ENCODE peak calls at places on chromosomes 11 and 22, in seven cellular contexts. C, R, W, M, L, B and F are unnamed samples. For H3K4me1, the result is how much of the 10 kb centered on the place peaks cover.

GRCh38 chr11:61198391-61198790 is 4.9 kb upstream of the PGA3 start:
- DNase-seq in R (no peak), L (no peak), C (no peak), M (no peak), B (no peak), W (no peak), F (no peak)

GRCh38 chr11:249062-249461 is 12.3 kb downstream of the PSMD13 start:
- DNase-seq in L (no peak), B (no peak), R (no peak), M (no peak), W (no peak), C (no peak), F (no peak)

GRCh38 chr22:37198290-37199102 is 10.4 kb upstream of the C1QTNF6 start:
- DNase-seq in C (no peak), W (peak), L (peak), B (peak), M (peak), R (peak), F (peak)

GRCh38 chr11:41274831-41275230 is 184.6 kb downstream of the LRRC4C start:
- DNase-seq in W (no peak), R (no peak), M (no peak), C (no peak), B (peak), L (no peak), F (no peak)

GRCh38 chr11:124863137-124863825 is 2.0 kb upstream of the ROBO3 start:
- DNase-seq in W (peak), L (peak), C (no peak), M (no peak), R (no peak), B (peak), F (peak)

GRCh38 chr11:73055002-73055401 is 87.1 kb downstream of the FCHSD2 start:
- DNase-seq in W (no peak), C (no peak), M (no peak), R (no peak), L (no peak), B (no peak), F (no peak)

GRCh38 chr22:30460147-30460546 is 11.7 kb downstream of the SEC14L3 start:
- DNase-seq in B (no peak), M (no peak), W (no peak), C (no peak), R (no peak), L (no peak), F (no peak)

GRCh38 chr11:47565340-47566165 is at the start of gene PTPMT1:
- DNase-seq in B (peak), W (peak), M (peak), C (no peak), L (peak), R (peak), F (peak)

GRCh38 chr11:9616858-9617257 is 43.4 kb downstream of the WEE1 start:
- DNase-seq in R (no peak), M (no peak), L (no peak), B (no peak), W (no peak), C (no peak), F (no peak)

GRCh38 chr11:47285969-47286770 is 16.2 kb downstream of the MADD start:
- DNase-seq in C (no peak), R (no peak), L (no peak), B (no peak), M (no peak), W (no peak), F (no peak)

GRCh38 chr11:95925011-95925410 is 1.1 kb upstream of the MTMR2 start:
- DNase-seq in W (no peak), C (no peak), R (peak), L (no peak), B (no peak), M (no peak), F (no peak)

GRCh38 chr22:24994070-24994763 is 41.7 kb downstream of the KIAA1671 start:
- DNase-seq in M (peak), B (peak), R (no peak), W (no peak), L (peak), C (no peak), F (no peak)

GRCh38 chr11:126473269-126473668 is 117.8 kb downstream of the ST3GAL4 start:
- DNase-seq in R (no peak), B (no peak), W (no peak), M (no peak), C (no peak), L (no peak), F (no peak)

GRCh38 chr22:36644333-36644757 is 59.2 kb downstream of the CACNG2 start:
- DNase-seq in C (peak), W (peak), R (peak), L (peak), B (peak), M (no peak), F (no peak)

GRCh38 chr11:128469220-128469619 is 118.1 kb downstream of the ETS1 start:
- DNase-seq in R (no peak), B (no peak), W (no peak), C (no peak), M (no peak), L (no peak), F (no peak)

GRCh38 chr11:118142809-118143208 is 9.8 kb downstream of the SCN4B start:
- DNase-seq in C (no peak), L (no peak), B (peak), R (no peak), M (no peak), W (peak), F (peak)

GRCh38 chr22:24513706-24514240 is 18.6 kb downstream of the UPB1 start:
- DNase-seq in B (no peak), R (no peak), W (no peak), C (no peak), M (no peak), L (no peak), F (no peak)

GRCh38 chr11:78420796-78421209 is 3.2 kb upstream of the GAB2 start:
- DNase-seq in B (no peak), M (peak), R (no peak), W (peak), C (no peak), L (peak), F (peak)

GRCh38 chr11:77287615-77288273 is 13.7 kb downstream of the GDPD4 start:
- DNase-seq in C (peak), B (no peak), R (no peak), L (no peak), W (no peak), M (no peak), F (no peak)

GRCh38 chr11:87366766-87367405 is 329.2 kb downstream of the TMEM135 start:
- DNase-seq in M (no peak), B (no peak), L (no peak), R (no peak), C (no peak), W (no peak), F (no peak)

DNA sequence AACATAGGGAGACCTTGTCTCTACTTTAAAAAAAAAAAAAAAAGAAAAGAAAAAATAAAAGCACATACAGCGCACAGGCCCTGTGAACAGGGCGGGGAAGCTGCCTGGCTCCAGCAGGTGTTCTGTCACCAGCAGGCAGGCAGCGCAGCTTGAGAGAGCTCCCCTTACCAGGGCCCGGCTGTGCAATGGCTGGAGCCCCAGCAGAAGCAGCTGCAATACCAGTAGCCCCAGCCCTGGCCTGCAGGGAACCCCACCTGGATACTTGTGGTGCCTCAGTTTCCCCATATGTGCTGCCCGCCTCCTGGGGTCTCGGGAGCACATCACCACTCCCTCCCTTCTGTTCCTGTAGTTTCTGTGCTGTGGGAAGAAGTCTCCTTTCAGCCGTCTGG is 12.3 kb downstream of the TSPAN32 start:
- DNase-seq in C (no peak), M (no peak), W (no peak), L (no peak), B (no peak), R (no peak), F (peak)
- H3K4me1 ChIP-seq in C (under half), M (under half), W (under half), L (under half), B (under half), R (under half), F (under half)

GRCh38 chr11:12808519-12808918 is 134.3 kb downstream of the TEAD1 start:
- DNase-seq in W (no peak), B (no peak), M (no peak), R (no peak), C (no peak), L (no peak), F (no peak)
- H3K4me1 ChIP-seq in W (under half), B (under half), M (under half), R (under half), C (under half), L (under half), F (under half)

DNA sequence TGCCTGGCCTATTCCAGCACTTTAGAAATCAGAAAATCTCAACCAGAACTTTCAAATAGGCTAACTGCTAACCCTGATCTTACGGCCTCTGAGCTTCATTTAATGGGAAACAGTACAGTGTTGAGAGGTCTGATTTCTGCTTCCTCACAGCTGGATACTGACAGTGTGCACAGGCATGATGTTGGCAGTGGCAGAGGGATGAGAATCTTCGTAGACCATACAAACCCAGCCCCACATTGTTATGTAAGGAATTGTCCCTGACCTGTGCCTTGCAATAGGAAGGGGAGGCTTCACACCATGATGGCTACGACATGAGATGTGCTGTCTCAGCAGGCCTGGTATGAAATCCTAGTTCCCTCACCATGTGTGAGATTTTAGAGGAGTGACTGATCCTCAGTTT is 49.0 kb downstream of the CD44 start:
- DNase-seq in C (no peak), L (no peak), R (no peak), B (no peak), W (no peak), M (no peak), F (no peak)
- H3K4me1 ChIP-seq in C (half or more), L (under half), R (under half), B (under half), W (under half), M (half or more), F (under half)

DNA sequence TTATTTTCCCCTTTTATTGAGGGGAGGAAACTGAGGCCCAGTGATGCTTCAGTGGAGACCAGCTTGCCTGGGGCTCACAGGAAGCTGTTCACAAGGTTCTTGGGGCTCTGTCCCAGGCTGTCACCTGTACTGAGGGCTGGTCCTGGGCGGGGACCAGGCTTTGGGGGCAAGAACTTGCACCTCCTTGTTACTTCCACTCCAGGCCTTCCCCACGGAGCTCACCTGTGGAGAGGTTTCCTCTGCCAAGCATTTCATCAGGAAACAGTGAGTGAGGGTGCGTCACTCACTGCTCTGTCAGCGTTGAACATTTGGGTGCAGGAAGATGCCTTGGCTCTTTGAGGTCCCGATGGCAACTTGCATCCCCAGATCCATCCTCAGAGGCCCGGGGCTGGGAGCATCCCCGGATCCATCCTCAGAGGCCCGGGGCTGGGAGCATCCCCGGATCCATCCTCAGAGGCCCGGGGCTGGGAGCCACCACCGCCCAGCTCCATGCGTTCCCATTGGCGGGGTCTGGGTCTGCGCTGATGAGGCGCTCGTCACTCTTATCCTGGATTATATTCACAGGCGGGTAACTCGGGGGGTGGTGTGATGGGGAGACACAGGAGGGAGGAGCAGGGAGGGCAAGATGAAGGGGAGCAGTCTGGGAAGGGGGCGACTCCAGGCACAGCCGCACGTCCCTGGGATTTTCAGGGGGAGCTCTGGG is 1.4 kb upstream of the SMIM38 start:
- DNase-seq in W (no peak), B (no peak), R (no peak), C (no peak), M (no peak), L (no peak), F (no peak)
- H3K4me1 ChIP-seq in W (under half), B (under half), R (under half), C (under half), M (under half), L (under half), F (under half)

GRCh38 chr11:64874308-64874707 is 4.1 kb downstream of the EHD1 start:
- DNase-seq in L (no peak), C (no peak), W (no peak), M (no peak), B (no peak), R (no peak), F (no peak)

GRCh38 chr11:64874841-64875240 is 3.6 kb downstream of the EHD1 start:
- DNase-seq in M (no peak), W (no peak), C (no peak), L (no peak), R (no peak), B (no peak), F (no peak)

GRCh38 chr11:64870176-64870892 is 8.1 kb downstream of the EHD1 start:
- DNase-seq in L (peak), R (peak), M (no peak), C (no peak), B (peak), W (peak), F (peak)

GRCh38 chr11:64870893-64871849 is 7.2 kb downstream of the EHD1 start:
- DNase-seq in M (no peak), W (no peak), R (peak), B (no peak), C (no peak), L (no peak), F (no peak)

GRCh38 chr11:64872790-64873488 is 5.5 kb downstream of the EHD1 start:
- DNase-seq in C (no peak), M (no peak), L (no peak), W (no peak), B (no peak), R (no peak), F (no peak)
- H3K4me1 ChIP-seq in C (half or more), M (half or more), L (half or more), W (under half), B (under half), R (under half), F (under half)

GRCh38 chr22:38732251-38732815 is 23.5 kb downstream of the SUN2 start:
- DNase-seq in B (no peak), M (no peak), R (no peak), C (no peak), L (no peak), W (no peak), F (no peak)

GRCh38 chr22:38734203-38735100 is 21.3 kb downstream of the SUN2 start:
- DNase-seq in R (no peak), B (no peak), L (no peak), C (no peak), M (no peak), W (peak), F (no peak)

GRCh38 chr22:38735126-38735464 is 20.7 kb downstream of the SUN2 start:
- DNase-seq in B (no peak), C (no peak), L (no peak), W (no peak), R (no peak), M (no peak), F (no peak)

GRCh38 chr22:38731703-38732161 is 24.1 kb downstream of the SUN2 start:
- DNase-seq in C (no peak), R (no peak), W (no peak), M (no peak), L (no peak), B (no peak), F (no peak)

DNA sequence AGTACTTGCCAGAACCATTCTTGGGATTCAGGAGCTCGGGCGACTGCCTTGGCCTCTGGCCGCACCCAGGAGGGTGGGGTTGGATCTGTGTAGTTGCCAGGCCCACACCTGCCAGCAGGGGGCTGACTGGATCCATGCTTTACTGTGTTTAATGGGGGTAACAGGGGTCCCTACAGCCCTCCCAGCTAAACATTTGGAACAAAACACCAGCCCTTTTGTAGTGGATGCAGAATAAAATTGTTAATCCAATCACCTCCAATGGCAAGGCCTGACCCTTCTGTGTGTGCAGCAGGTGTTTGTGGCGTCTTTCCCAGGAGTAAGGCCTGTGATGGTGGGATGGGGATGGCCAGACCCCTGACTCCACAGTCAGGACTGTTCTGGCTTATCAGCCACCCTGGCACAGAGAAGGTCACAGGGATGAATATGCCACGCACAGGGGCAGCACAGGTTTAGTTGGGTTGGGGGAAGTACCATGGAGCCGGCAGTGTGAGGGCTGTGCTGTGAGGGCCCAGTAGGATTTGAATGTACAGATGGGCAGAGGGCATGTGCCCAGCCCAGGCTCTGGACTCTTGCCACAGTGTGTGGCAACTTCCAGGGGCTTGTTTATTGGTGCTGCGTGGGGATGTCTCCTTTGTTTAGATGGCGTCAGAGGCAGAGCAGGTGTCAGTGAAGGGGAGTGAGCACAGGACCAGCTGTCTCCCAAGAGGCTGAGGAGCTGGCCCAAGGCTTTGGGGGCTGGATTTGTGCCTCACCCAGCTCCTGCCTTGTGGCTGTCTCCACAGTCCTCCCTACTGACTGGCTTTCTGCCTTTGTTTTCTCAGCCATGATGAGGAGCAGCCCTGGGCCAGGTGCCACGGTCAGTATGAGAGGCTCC is 22.2 kb downstream of the SUN2 start:
- DNase-seq in M (no peak), R (peak), B (peak), W (peak), L (peak), C (no peak), F (peak)
- H3K4me1 ChIP-seq in M (under half), R (under half), B (under half), W (under half), L (under half), C (under half), F (under half)

DNA sequence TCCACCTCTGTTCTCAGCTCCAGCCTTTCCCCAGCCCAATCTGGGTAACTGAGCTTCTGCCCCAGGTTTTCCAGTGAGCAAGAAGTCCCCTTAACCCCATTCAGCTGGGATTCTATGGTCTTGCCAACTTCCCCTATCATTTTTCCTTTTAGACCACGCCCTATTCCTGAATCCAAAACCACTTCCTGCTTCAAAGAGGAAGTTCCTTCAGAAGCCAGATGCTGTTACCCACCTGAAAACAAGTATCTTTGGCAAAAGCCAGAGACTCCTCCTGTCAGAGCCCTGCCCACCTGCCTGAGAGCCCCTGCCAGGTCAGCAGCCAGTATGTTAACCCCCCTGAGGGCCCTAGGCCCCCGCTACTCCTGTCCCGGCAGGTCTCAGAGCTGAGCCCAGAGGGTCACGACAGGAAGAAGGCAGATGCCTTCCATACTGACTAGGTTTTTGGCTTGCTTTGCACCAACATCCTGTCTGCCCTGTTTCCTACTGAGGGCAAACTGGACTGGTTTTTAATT is 20.3 kb upstream of the MICAL2 start:
- DNase-seq in M (no peak), R (peak), W (no peak), L (no peak), C (no peak), B (no peak), F (peak)
- H3K4me1 ChIP-seq in M (under half), R (under half), W (under half), L (under half), C (under half), B (under half), F (under half)

GRCh38 chr11:70065318-70066135 is 12.6 kb upstream of the ANO1 start:
- DNase-seq in L (no peak), C (no peak), R (no peak), W (no peak), M (no peak), B (no peak), F (no peak)

GRCh38 chr11:70063555-70063954 is 14.6 kb upstream of the ANO1 start:
- DNase-seq in B (no peak), M (no peak), C (no peak), R (no peak), L (no peak), W (no peak), F (no peak)

GRCh38 chr11:70066136-70066520 is 12.0 kb upstream of the ANO1 start:
- DNase-seq in M (no peak), L (no peak), W (no peak), C (no peak), B (no peak), R (no peak), F (no peak)

GRCh38 chr11:70064011-70064725 is 13.9 kb upstream of the ANO1 start:
- DNase-seq in C (no peak), W (no peak), M (no peak), R (no peak), L (no peak), B (no peak), F (no peak)

DNA sequence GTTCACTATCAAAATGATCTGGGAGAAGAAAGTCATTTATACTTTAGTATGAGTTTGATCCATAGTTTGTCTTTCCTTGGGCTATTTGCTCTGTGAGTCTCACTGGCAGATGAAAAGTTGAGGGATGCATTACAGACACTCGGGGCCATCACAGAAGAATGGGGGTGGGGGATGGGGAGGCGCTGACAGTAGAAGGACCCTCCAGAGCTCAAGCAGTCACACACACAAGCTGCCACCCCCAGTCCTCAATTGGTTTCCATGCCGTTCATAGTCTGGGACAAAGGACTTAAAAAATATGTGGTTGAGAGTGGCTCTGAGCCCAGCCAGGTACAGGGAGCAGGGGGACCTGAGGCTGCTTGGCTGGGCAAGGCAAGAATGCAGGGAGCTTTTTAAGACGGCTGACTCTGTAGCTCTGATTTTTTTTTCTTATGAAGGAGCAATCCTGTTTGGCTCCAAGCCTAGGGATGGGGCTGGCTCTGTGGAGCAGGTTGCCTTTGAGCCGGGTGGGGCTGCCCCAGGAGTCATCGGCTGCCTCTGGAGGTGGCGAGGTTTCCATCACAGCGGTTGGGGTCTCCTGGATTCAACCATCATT is 13.3 kb upstream of the ANO1 start:
- DNase-seq in R (no peak), B (no peak), W (no peak), M (no peak), L (no peak), C (no peak), F (peak)
- H3K4me1 ChIP-seq in R (under half), B (under half), W (under half), M (under half), L (under half), C (under half), F (under half)

GRCh38 chr11:117068303-117068860 is 29.8 kb downstream of the SIK3 start:
- DNase-seq in B (no peak), C (no peak), W (no peak), M (no peak), L (no peak), R (no peak), F (no peak)
- H3K4me1 ChIP-seq in B (under half), C (under half), W (under half), M (under half), L (under half), R (under half), F (under half)